ENCODE peak calls at places on chromosomes 3 and 15, in six cellular contexts. X is H4; O is progenitor cell of endocrine pancreas; M is occipital lobe; K is tibial artery; T is activated naive CD4-positive, alpha-beta T cell. V is an unnamed sample.
A peak's percentile ranks its signal among the peaks of the same experiment; 100 is the strongest.

GRCh38 chr3:72336821-72337479 is 511.3 kb downstream of the SHQ1 start:
- DNase-seq in X (peak; percentile 76), O (no peak), M (peak; percentile 44), K (peak; percentile 87), T (no peak), V (peak; percentile 87)

GRCh38 chr15:40263036-40263754 is 19.7 kb downstream of the ANKRD63 start:
- DNase-seq in X (no peak), O (no peak), M (no peak), K (no peak), T (no peak), V (no peak)

GRCh38 chr15:71743861-71744382 is 66.4 kb upstream of the NR2E3 start:
- DNase-seq in X (peak; percentile 48), O (peak; percentile 34), M (no peak), K (no peak), T (peak; percentile 12), V (peak; percentile 73)

GRCh38 chr3:159632124-159632523 is 356.5 kb upstream of the IL12A start:
- DNase-seq in X (no peak), O (no peak), M (no peak), K (no peak), T (no peak), V (no peak)

GRCh38 chr15:54119056-54119455 is 140.8 kb downstream of the UNC13C start:
- DNase-seq in X (no peak), O (no peak), M (no peak), K (no peak), T (no peak), V (no peak)

GRCh38 chr3:3853584-3853983 is 54.4 kb downstream of the LRRN1 start:
- DNase-seq in X (no peak), O (no peak), M (no peak), K (no peak), T (no peak), V (no peak)

GRCh38 chr3:58659051-58659675 is 7.4 kb downstream of the FAM3D start:
- DNase-seq in X (peak; percentile 35), O (no peak), M (no peak), K (peak; percentile 48), T (no peak), V (peak; percentile 64)

GRCh38 chr15:81596159-81596865 is 222.3 kb upstream of the TMC3 start:
- DNase-seq in X (no peak), O (no peak), M (no peak), K (no peak), T (no peak), V (no peak)

GRCh38 chr3:150376001-150376848 is 31.9 kb upstream of the TSC22D2 start:
- DNase-seq in X (peak; percentile 48), O (no peak), M (no peak), K (no peak), T (no peak), V (no peak)

GRCh38 chr3:98269846-98270245 is 5.8 kb downstream of the OR5H6 start:
- DNase-seq in X (no peak), O (no peak), M (no peak), K (no peak), T (no peak), V (no peak)

GRCh38 chr15:56963126-56963525 is 44.7 kb downstream of the TCF12 start:
- DNase-seq in X (no peak), O (no peak), M (no peak), K (no peak), T (no peak), V (no peak)

GRCh38 chr15:85937661-85938060 is 142.0 kb upstream of the AGBL1 start:
- DNase-seq in X (no peak), O (no peak), M (no peak), K (no peak), T (no peak), V (no peak)

GRCh38 chr3:192246847-192247520 is 480.4 kb downstream of the FGF12 start:
- DNase-seq in X (no peak), O (no peak), M (no peak), K (no peak), T (no peak), V (no peak)

GRCh38 chr3:23501201-23501824 is 298.2 kb downstream of the UBE2E2 start:
- DNase-seq in X (no peak), O (no peak), M (no peak), K (no peak), T (no peak), V (no peak)

GRCh38 chr15:101022306-101022705 is 103.1 kb downstream of the LRRK1 start:
- DNase-seq in X (no peak), O (no peak), M (no peak), K (peak; percentile 48), T (no peak), V (peak; percentile 15)

GRCh38 chr3:113441051-113441770 is at the start of gene CFAP44:
- DNase-seq in X (no peak), O (peak; percentile 69), M (peak; percentile 60), K (peak; percentile 75), T (peak; percentile 16), V (peak; percentile 85)

GRCh38 chr3:174756200-174756829 is 102.8 kb upstream of the NAALADL2 start:
- DNase-seq in X (no peak), O (no peak), M (no peak), K (no peak), T (no peak), V (no peak)

GRCh38 chr15:32029409-32029861 is 880 bp upstream of the CHRNA7 start:
- DNase-seq in X (peak; percentile 39), O (peak; percentile 36), M (peak; percentile 14), K (no peak), T (no peak), V (peak; percentile 49)